ENCODE peak calls at places on chromosomes 6 and 20, in four cellular contexts. L, S, Q and T are unnamed samples.

GRCh38 chr6:132598473-132598872 is 8.9 kb upstream of the TAAR5 start:
- DNase-seq in L (peak; percentile 55), S (no peak), Q (no peak), T (peak; percentile 37)

GRCh38 chr6:1313755-1314503 is 2.0 kb downstream of the FOXQ1 start:
- DNase-seq in L (peak; percentile 87), S (no peak), Q (no peak), T (peak; percentile 67)

GRCh38 chr20:38113401-38114325 is 51.4 kb downstream of the TGM2 start:
- DNase-seq in L (peak; percentile 47), S (no peak), Q (no peak), T (peak; percentile 17)

GRCh38 chr6:154302111-154302752 is 54.4 kb downstream of the IPCEF1 start:
- DNase-seq in L (peak; percentile 25), S (peak; percentile 59), Q (no peak), T (peak; percentile 52)

GRCh38 chr6:73152556-73152955 is 72.7 kb downstream of the KHDC1L start:
- DNase-seq in L (no peak), S (no peak), Q (no peak), T (no peak)

GRCh38 chr6:148169701-148170100 is 172.9 kb upstream of the SASH1 start:
- DNase-seq in L (no peak), S (no peak), Q (no peak), T (no peak)

GRCh38 chr20:364905-365794 is 15.4 kb upstream of the TRIB3 start:
- DNase-seq in L (no peak), S (peak; percentile 29), Q (no peak), T (peak; percentile 95)

GRCh38 chr6:125294925-125295324 is 6.8 kb downstream of the HDDC2 start:
- DNase-seq in L (no peak), S (no peak), Q (no peak), T (no peak)

GRCh38 chr6:54204921-54205511 is 93.8 kb downstream of the MLIP start:
- DNase-seq in L (peak; percentile 12), S (no peak), Q (peak; percentile 58), T (no peak)

GRCh38 chr6:132937466-132937906 is 123.1 kb downstream of the RPS12 start:
- DNase-seq in L (peak; percentile 77), S (peak; percentile 54), Q (no peak), T (peak; percentile 69)

GRCh38 chr6:88952065-88952704 is 11.2 kb downstream of the RNGTT start:
- DNase-seq in L (no peak), S (peak; percentile 23), Q (no peak), T (peak; percentile 8)

GRCh38 chr6:7252390-7252789 is 60.6 kb downstream of the SSR1 start:
- DNase-seq in L (no peak), S (no peak), Q (no peak), T (no peak)

GRCh38 chr20:61949363-61949713 is 116.3 kb downstream of the TAF4 start:
- DNase-seq in L (no peak), S (no peak), Q (peak; percentile 2), T (no peak)

GRCh38 chr6:5962794-5963193 is 43.9 kb downstream of the NRN1 start:
- DNase-seq in L (no peak), S (no peak), Q (no peak), T (no peak)

GRCh38 chr6:5968817-5969726 is 37.7 kb downstream of the NRN1 start:
- DNase-seq in L (no peak), S (peak; percentile 5), Q (peak; percentile 63), T (peak; percentile 21)

GRCh38 chr6:5961836-5962235 is 44.9 kb downstream of the NRN1 start:
- DNase-seq in L (no peak), S (no peak), Q (no peak), T (no peak)

GRCh38 chr6:5967594-5967993 is 39.1 kb downstream of the NRN1 start:
- DNase-seq in L (no peak), S (no peak), Q (no peak), T (peak; percentile 20)
- H3K4me3 ChIP-seq in L (no peak overlapping the region), S (no peak overlapping the region), Q (no peak overlapping the region), T (no peak overlapping the region)

GRCh38 chr20:56720620-56721213 is 91.6 kb downstream of the TFAP2C start:
- DNase-seq in L (no peak), S (no peak), Q (no peak), T (no peak)

GRCh38 chr20:56715309-56715708 is 86.2 kb downstream of the TFAP2C start:
- DNase-seq in L (no peak), S (no peak), Q (no peak), T (no peak)

GRCh38 chr20:56718816-56719215 is 89.7 kb downstream of the TFAP2C start:
- DNase-seq in L (no peak), S (no peak), Q (no peak), T (no peak)

GRCh38 chr20:56715902-56716519 is 86.9 kb downstream of the TFAP2C start:
- DNase-seq in L (no peak), S (no peak), Q (no peak), T (no peak)

GRCh38 chr20:56716806-56717205 is 87.7 kb downstream of the TFAP2C start:
- DNase-seq in L (no peak), S (no peak), Q (no peak), T (peak; percentile 90)
- TF ChIP-seq CTCF in L (no peak), S (no peak), Q (no peak), T (peak; percentile 57)

GRCh38 chr20:9214676-9215075 is 145.8 kb downstream of the PLCB4 start:
- DNase-seq in L (peak; percentile 11), S (peak; percentile 96), Q (no peak), T (peak; percentile 68)
- H3K4me3 ChIP-seq in L (no peak overlapping the region), S (no peak overlapping the region), Q (no peak overlapping the region), T (no peak overlapping the region)

GRCh38 chr6:107657755-107658461 is 166.2 kb downstream of the SCML4 start:
- DNase-seq in L (peak; percentile 69), S (peak; percentile 60), Q (peak; percentile 39), T (peak; percentile 62)
- TF ChIP-seq CTCF in L (peak; percentile 2), S (peak; percentile 46), Q (no peak), T (peak; percentile 50)

GRCh38 chr6:33691456-33692077 is 19.9 kb downstream of the UQCC2 start:
- DNase-seq in L (no peak), S (no peak), Q (no peak), T (no peak)

GRCh38 chr6:33692760-33693158 is 18.7 kb downstream of the UQCC2 start:
- DNase-seq in L (no peak), S (peak; percentile 38), Q (no peak), T (peak; percentile 45)

GRCh38 chr6:33690766-33691165 is 20.7 kb downstream of the UQCC2 start:
- DNase-seq in L (no peak), S (no peak), Q (no peak), T (no peak)

GRCh38 chr6:33693186-33694158 is 18.0 kb downstream of the UQCC2 start:
- DNase-seq in L (no peak), S (peak; percentile 12), Q (peak; percentile 45), T (no peak)

GRCh38 chr6:33692078-33692759 is 19.3 kb downstream of the UQCC2 start:
- DNase-seq in L (no peak), S (peak; percentile 86), Q (peak; percentile 65), T (no peak)
- H3K4me3 ChIP-seq in L (no peak overlapping the region), S (no peak overlapping the region), Q (no peak overlapping the region), T (no peak overlapping the region)

GRCh38 chr20:13229538-13229937 is 8.5 kb downstream of the ISM1 start:
- DNase-seq in L (no peak), S (no peak), Q (no peak), T (no peak)

GRCh38 chr20:13232999-13233398 is 11.9 kb downstream of the ISM1 start:
- DNase-seq in L (no peak), S (no peak), Q (no peak), T (no peak)

GRCh38 chr20:13228771-13229170 is 7.7 kb downstream of the ISM1 start:
- DNase-seq in L (no peak), S (no peak), Q (no peak), T (no peak)

GRCh38 chr20:13234961-13235360 is 13.9 kb downstream of the ISM1 start:
- DNase-seq in L (no peak), S (no peak), Q (no peak), T (no peak)

GRCh38 chr20:13231031-13231752 is 10.1 kb downstream of the ISM1 start:
- DNase-seq in L (no peak), S (no peak), Q (no peak), T (peak; percentile 78)
- TF ChIP-seq CTCF in L (no peak), S (no peak), Q (no peak), T (no peak)

DNA sequence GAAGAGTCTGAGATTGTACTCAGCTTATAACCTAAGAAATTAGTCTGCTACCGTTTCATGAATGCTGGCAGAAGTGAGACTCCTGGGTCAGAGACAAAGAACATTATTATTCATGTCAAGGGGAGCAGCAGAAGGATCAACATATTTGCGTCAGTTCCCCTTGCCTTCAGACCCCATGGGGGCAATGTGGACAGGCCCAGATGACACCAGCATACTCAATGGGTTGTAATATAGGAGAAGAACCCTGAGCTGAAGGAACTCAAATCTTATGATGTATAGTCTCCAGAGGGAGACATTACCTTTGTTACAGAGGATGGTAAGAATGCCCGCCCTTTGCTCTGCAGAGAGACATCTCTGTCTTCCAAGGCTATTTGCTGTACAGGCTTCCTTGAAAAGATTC is 384.4 kb downstream of the EPM2A start:
- DNase-seq in L (no peak), S (no peak), Q (no peak), T (no peak)
- H3K4me3 ChIP-seq in L (no peak overlapping the region), S (no peak overlapping the region), Q (no peak overlapping the region), T (no peak overlapping the region)